ENCODE peak calls at places on chromosomes 13 and 19, in six cellular contexts. Z is RPMI7951, S is hepatocyte, P is M059J, M is choroid plexus epithelial cell, L is dermis microvascular lymphatic vessel endothelial cell. K is an unnamed sample.

GRCh38 chr19:49222528-49222927 is 64.9 kb downstream of the TRPM4 start:
- DNase-seq in M (no peak), S (no peak), P (no peak), Z (no peak), L (no peak), K (no peak)

GRCh38 chr13:33761744-33762143 is 56.2 kb upstream of the RFC3 start:
- DNase-seq in L (no peak), S (no peak), Z (peak; percentile 63), M (peak; percentile 61), P (peak; percentile 47), K (peak; percentile 23)

GRCh38 chr19:35609881-35610353 is 2.6 kb upstream of the HAUS5 start:
- DNase-seq in Z (no peak), P (no peak), M (no peak), L (no peak), S (no peak), K (no peak)

GRCh38 chr13:76711515-76712182 is 174.6 kb downstream of the KCTD12 start:
- DNase-seq in M (peak; percentile 96), L (peak; percentile 81), S (peak; percentile 61), Z (peak; percentile 74), P (peak; percentile 49), K (peak; percentile 6)

GRCh38 chr13:25688524-25688923 is 316.8 kb downstream of the ATP8A2 start:
- DNase-seq in L (no peak), M (no peak), P (no peak), S (no peak), Z (no peak), K (no peak)

GRCh38 chr19:4390017-4390861 is 10.1 kb downstream of the SH3GL1 start:
- DNase-seq in P (no peak), L (peak; percentile 93), Z (no peak), S (peak; percentile 53), M (peak; percentile 79), K (no peak)

GRCh38 chr13:40564342-40564997 is 102.0 kb downstream of the FOXO1 start:
- DNase-seq in L (peak; percentile 92), Z (no peak), P (no peak), M (peak; percentile 53), S (no peak), K (no peak)

GRCh38 chr13:46489586-46490023 is 63.4 kb upstream of the LRCH1 start:
- DNase-seq in Z (peak; percentile 87), S (no peak), P (peak; percentile 85), M (peak; percentile 23), L (no peak), K (peak; percentile 56)

K was measured in H4.